ENCODE peak calls at places on chromosome 2, in ten cellular contexts. R is posterior cingulate gyrus; T is NCI-H1694; H is A172; Y is D721Med; A is GM13977; K is RPMI8226; N is GM19239; Q is HFF-Myc; I is activated T-helper 1 cell treated with anti-CD3 and anti-CD28 coated beads, Interleukin-2, amount 50 U/mL, for 16 hours. C is an unnamed sample.
A peak's percentile ranks its signal among the peaks of the same experiment; 100 is the strongest.

GRCh38 chr2:37802899-37803379 is 122.1 kb upstream of the RMDN2 start:
- DNase-seq in K (no peak), N (no peak), R (no peak), Y (no peak), T (no peak), A (no peak), Q (peak; percentile 70), H (peak; percentile 94), I (no peak), C (peak; percentile 41)

GRCh38 chr2:6434396-6434795 is 431.3 kb downstream of the CMPK2 start:
- DNase-seq in Q (no peak), Y (no peak), A (no peak), I (no peak), K (no peak), N (no peak), T (no peak), R (no peak), H (no peak), C (no peak)

GRCh38 chr2:71807969-71808451 is 339.7 kb downstream of the CYP26B1 start:
- DNase-seq in Y (no peak), A (no peak), K (no peak), H (no peak), R (no peak), I (no peak), N (no peak), Q (no peak), T (no peak), C (no peak)

GRCh38 chr2:55923091-55923977 is at the start of gene EFEMP1:
- DNase-seq in Y (no peak), A (no peak), R (peak; percentile 39), N (no peak), H (peak; percentile 27), T (no peak), I (no peak), Q (no peak), K (no peak), C (no peak)

GRCh38 chr2:224417947-224418346 is 16.0 kb upstream of the FAM124B start:
- DNase-seq in R (no peak), I (no peak), Q (no peak), H (no peak), N (no peak), Y (no peak), T (no peak), K (no peak), A (no peak), C (no peak)

GRCh38 chr2:111111101-111111755 is 9.5 kb upstream of the BCL2L11 start:
- DNase-seq in R (no peak), N (no peak), H (no peak), Q (no peak), Y (no peak), T (no peak), K (no peak), I (no peak), A (no peak), C (no peak)

GRCh38 chr2:16257001-16257724 is 316.8 kb downstream of the MYCN start:
- DNase-seq in N (no peak), R (no peak), Y (no peak), Q (no peak), H (no peak), I (no peak), T (no peak), K (peak; percentile 54), A (no peak), C (no peak)

GRCh38 chr2:97858442-97858841 is 137.3 kb downstream of the TMEM131 start:
- DNase-seq in Q (no peak), I (no peak), R (no peak), N (no peak), K (no peak), T (no peak), Y (no peak), A (no peak), H (no peak), C (no peak)

GRCh38 chr2:160270571-160271113 is 70.6 kb upstream of the ITGB6 start:
- DNase-seq in N (no peak), T (no peak), Y (no peak), R (no peak), K (no peak), A (no peak), H (peak; percentile 90), Q (no peak), I (no peak), C (no peak)

GRCh38 chr2:240789051-240789453 is 31.0 kb downstream of the KIF1A start:
- DNase-seq in A (no peak), N (no peak), I (no peak), Q (no peak), K (no peak), T (no peak), H (no peak), Y (no peak), R (no peak), C (no peak)

GRCh38 chr2:47006374-47007220 is 91.0 kb upstream of the MCFD2 start:
- DNase-seq in K (no peak), T (no peak), A (no peak), R (no peak), Y (no peak), I (no peak), N (no peak), Q (no peak), H (no peak), C (no peak)

GRCh38 chr2:204669386-204669785 is 124.1 kb downstream of the PARD3B start:
- DNase-seq in Y (no peak), H (no peak), T (no peak), I (no peak), R (no peak), A (no peak), K (no peak), N (no peak), Q (no peak), C (no peak)

GRCh38 chr2:217790681-217791392 is 212.0 kb downstream of the TNS1 start:
- DNase-seq in A (peak; percentile 3), H (peak; percentile 26), I (no peak), Q (no peak), N (no peak), Y (no peak), T (no peak), K (no peak), R (no peak), C (no peak)

GRCh38 chr2:7497223-7497622 is 580.0 kb downstream of the RNF144A start:
- DNase-seq in Q (no peak), I (no peak), H (no peak), N (no peak), A (no peak), T (no peak), R (no peak), Y (no peak), K (no peak), C (no peak)

GRCh38 chr2:54656863-54657262 is 66.6 kb upstream of the EML6 start:
- DNase-seq in H (no peak), K (no peak), Q (no peak), Y (no peak), R (no peak), T (no peak), N (no peak), A (no peak), I (no peak), C (no peak)

GRCh38 chr2:41925009-41925408 is 122.8 kb upstream of the PKDCC start:
- DNase-seq in I (no peak), K (no peak), A (no peak), T (no peak), R (no peak), N (no peak), Y (no peak), Q (no peak), H (no peak), C (no peak)

GRCh38 chr2:206993964-206994363 is 54.6 kb downstream of the CPO start:
- DNase-seq in A (no peak), I (no peak), N (no peak), Y (no peak), T (no peak), H (no peak), Q (peak; percentile 46), K (no peak), R (no peak), C (no peak)

GRCh38 chr2:101429453-101429852 is 42.1 kb upstream of the CREG2 start:
- DNase-seq in I (no peak), Q (no peak), H (no peak), K (no peak), Y (no peak), A (no peak), T (no peak), N (no peak), R (no peak), C (no peak)

GRCh38 chr2:189613077-189613636 is 32.6 kb upstream of the SLC40A1 start:
- DNase-seq in Y (no peak), T (no peak), K (peak; percentile 12), I (no peak), R (no peak), H (peak; percentile 66), N (no peak), Q (peak; percentile 21), A (no peak), C (peak; percentile 41)

GRCh38 chr2:170742896-170743529 is 27.2 kb upstream of the ERICH2 start:
- DNase-seq in R (no peak), I (no peak), Y (no peak), N (no peak), A (no peak), T (no peak), K (no peak), H (no peak), Q (no peak), C (no peak)

GRCh38 chr2:131006561-131006960 is 86.7 kb downstream of the FAM168B start:
- DNase-seq in T (no peak), Y (no peak), Q (no peak), A (no peak), I (no peak), R (no peak), H (no peak), N (no peak), K (no peak), C (no peak)

GRCh38 chr2:73283545-73284295 is 558 bp downstream of the FBXO41 start:
- DNase-seq in H (no peak), R (no peak), A (no peak), Q (no peak), I (no peak), K (peak; percentile 73), T (no peak), Y (no peak), N (no peak), C (no peak)

GRCh38 chr2:8004250-8004681 is 677.6 kb upstream of the ID2 start:
- DNase-seq in N (peak; percentile 7), K (peak; percentile 75), Y (no peak), R (no peak), A (peak; percentile 52), Q (peak; percentile 41), H (peak; percentile 74), I (no peak), T (no peak), C (no peak)

GRCh38 chr2:108907822-108908716 is 81.0 kb downstream of the EDAR start:
- DNase-seq in N (no peak), T (no peak), K (no peak), Q (no peak), R (no peak), I (no peak), A (no peak), H (no peak), Y (no peak), C (no peak)

GRCh38 chr2:161046876-161047275 is 113.4 kb upstream of the TANK start:
- DNase-seq in A (no peak), I (no peak), Q (no peak), T (no peak), K (no peak), N (no peak), H (no peak), R (no peak), Y (no peak), C (no peak)

GRCh38 chr2:230824406-230824978 is 40.2 kb upstream of the ITM2C start:
- DNase-seq in A (peak; percentile 80), I (no peak), T (peak; percentile 81), R (no peak), N (peak; percentile 70), H (peak; percentile 73), Q (peak; percentile 59), Y (peak; percentile 35), K (peak; percentile 76), C (peak; percentile 70)

GRCh38 chr2:232522014-232522854 is 2.0 kb downstream of the PRSS56 start:
- DNase-seq in A (peak; percentile 94), R (no peak), T (peak; percentile 13), H (no peak), Q (no peak), I (peak; percentile 61), N (peak; percentile 86), K (peak; percentile 54), Y (peak; percentile 79), C (no peak)

GRCh38 chr2:119264781-119265692 is 41.4 kb downstream of the STEAP3 start:
- DNase-seq in K (peak; percentile 60), T (peak; percentile 49), Y (peak; percentile 66), R (no peak), N (peak; percentile 69), A (peak; percentile 76), Q (no peak), H (peak; percentile 74), I (no peak), C (no peak)

C was measured in smooth muscle cell of the brain vasculature.